ENCODE peak calls at places on chromosomes 7 and 10, in eight cellular contexts. One of them, this sample, is unnamed.

GRCh38 chr10:124056337-124056980 is 36.9 kb downstream of the CHST15 start:
- DNase-seq in GM12865: no peak
- DNase-seq in brain microvascular endothelial cell: no peak
- DNase-seq in MCF 10A: no peak
- DNase-seq in mesothelial cell of epicardium: no peak
- DNase-seq in GM10248: no peak
- DNase-seq in ovary: peak; percentile 40
- DNase-seq in Caco-2: no peak
- DNase-seq in this sample: no peak

GRCh38 chr10:90136731-90137316 is 435.4 kb downstream of the KIF20B start:
- DNase-seq in Caco-2: no peak
- DNase-seq in GM12865: peak; percentile 30
- DNase-seq in mesothelial cell of epicardium: no peak
- DNase-seq in brain microvascular endothelial cell: no peak
- DNase-seq in ovary: no peak
- DNase-seq in GM10248: no peak
- DNase-seq in MCF 10A: peak; percentile 19
- DNase-seq in this sample: no peak

GRCh38 chr10:104844073-104844472 is 203.0 kb downstream of the SORCS3 start:
- DNase-seq in MCF 10A: no peak
- DNase-seq in ovary: no peak
- DNase-seq in brain microvascular endothelial cell: no peak
- DNase-seq in mesothelial cell of epicardium: no peak
- DNase-seq in GM12865: no peak
- DNase-seq in Caco-2: no peak
- DNase-seq in GM10248: no peak
- DNase-seq in this sample: no peak

GRCh38 chr10:3774018-3774813 is 10.8 kb downstream of the KLF6 start:
- DNase-seq in GM10248: no peak
- DNase-seq in Caco-2: no peak
- DNase-seq in brain microvascular endothelial cell: peak; percentile 86
- DNase-seq in MCF 10A: peak; percentile 31
- DNase-seq in mesothelial cell of epicardium: no peak
- DNase-seq in GM12865: no peak
- DNase-seq in ovary: no peak
- DNase-seq in this sample: no peak

GRCh38 chr7:8443871-8444756 is 10.7 kb downstream of the NXPH1 start:
- DNase-seq in MCF 10A: no peak
- DNase-seq in GM10248: no peak
- DNase-seq in ovary: no peak
- DNase-seq in GM12865: no peak
- DNase-seq in brain microvascular endothelial cell: no peak
- DNase-seq in mesothelial cell of epicardium: no peak
- DNase-seq in Caco-2: no peak
- DNase-seq in this sample: peak; percentile 37

GRCh38 chr7:148501707-148502139 is 88.8 kb upstream of the C7orf33 start:
- DNase-seq in ovary: no peak
- DNase-seq in MCF 10A: no peak
- DNase-seq in Caco-2: peak; percentile 61
- DNase-seq in mesothelial cell of epicardium: peak; percentile 45
- DNase-seq in GM12865: peak; percentile 92
- DNase-seq in brain microvascular endothelial cell: no peak
- DNase-seq in GM10248: peak; percentile 40
- DNase-seq in this sample: peak; percentile 38

GRCh38 chr7:14690075-14690474 is 212.5 kb downstream of the DGKB start:
- DNase-seq in GM12865: no peak
- DNase-seq in brain microvascular endothelial cell: no peak
- DNase-seq in mesothelial cell of epicardium: no peak
- DNase-seq in GM10248: no peak
- DNase-seq in ovary: no peak
- DNase-seq in Caco-2: no peak
- DNase-seq in MCF 10A: no peak
- DNase-seq in this sample: no peak

GRCh38 chr10:119549247-119549999 is 6.9 kb upstream of the RGS10 start:
- DNase-seq in MCF 10A: no peak
- DNase-seq in ovary: no peak
- DNase-seq in GM12865: no peak
- DNase-seq in brain microvascular endothelial cell: no peak
- DNase-seq in GM10248: no peak
- DNase-seq in mesothelial cell of epicardium: no peak
- DNase-seq in Caco-2: no peak
- DNase-seq in this sample: no peak

GRCh38 chr7:80499350-80499955 is 12.4 kb downstream of the GNAT3 start:
- DNase-seq in brain microvascular endothelial cell: peak; percentile 97
- DNase-seq in Caco-2: peak; percentile 56
- DNase-seq in ovary: peak; percentile 67
- DNase-seq in MCF 10A: peak; percentile 85
- DNase-seq in mesothelial cell of epicardium: no peak
- DNase-seq in GM12865: no peak
- DNase-seq in GM10248: no peak
- DNase-seq in this sample: peak; percentile 50

GRCh38 chr10:964988-965417 is 23.2 kb upstream of the GTPBP4 start:
- DNase-seq in Caco-2: no peak
- DNase-seq in mesothelial cell of epicardium: no peak
- DNase-seq in GM10248: no peak
- DNase-seq in ovary: no peak
- DNase-seq in GM12865: no peak
- DNase-seq in brain microvascular endothelial cell: no peak
- DNase-seq in MCF 10A: no peak
- DNase-seq in this sample: no peak

GRCh38 chr7:90648107-90648506 is 52.0 kb downstream of the CDK14 start:
- DNase-seq in MCF 10A: no peak
- DNase-seq in brain microvascular endothelial cell: no peak
- DNase-seq in ovary: no peak
- DNase-seq in mesothelial cell of epicardium: no peak
- DNase-seq in Caco-2: no peak
- DNase-seq in GM12865: no peak
- DNase-seq in GM10248: no peak
- DNase-seq in this sample: no peak

GRCh38 chr7:74183653-74184450 is 9.7 kb downstream of the EIF4H start:
- DNase-seq in GM12865: peak; percentile 35
- DNase-seq in MCF 10A: peak; percentile 46
- DNase-seq in Caco-2: no peak
- DNase-seq in ovary: peak; percentile 10
- DNase-seq in mesothelial cell of epicardium: no peak
- DNase-seq in brain microvascular endothelial cell: no peak
- DNase-seq in GM10248: no peak
- DNase-seq in this sample: peak; percentile 43

GRCh38 chr7:159296093-159296681 is 151.5 kb upstream of the VIPR2 start:
- DNase-seq in Caco-2: no peak
- DNase-seq in mesothelial cell of epicardium: no peak
- DNase-seq in GM12865: no peak
- DNase-seq in ovary: no peak
- DNase-seq in brain microvascular endothelial cell: no peak
- DNase-seq in GM10248: no peak
- DNase-seq in MCF 10A: no peak
- DNase-seq in this sample: no peak

GRCh38 chr7:106289848-106290247 is 5.1 kb upstream of the NAMPT start:
- DNase-seq in GM12865: no peak
- DNase-seq in brain microvascular endothelial cell: no peak
- DNase-seq in MCF 10A: no peak
- DNase-seq in Caco-2: no peak
- DNase-seq in ovary: no peak
- DNase-seq in GM10248: no peak
- DNase-seq in mesothelial cell of epicardium: no peak
- DNase-seq in this sample: no peak

GRCh38 chr10:19946791-19947190 is 130.6 kb downstream of the PLXDC2 start:
- DNase-seq in ovary: no peak
- DNase-seq in Caco-2: no peak
- DNase-seq in GM10248: no peak
- DNase-seq in brain microvascular endothelial cell: no peak
- DNase-seq in MCF 10A: no peak
- DNase-seq in GM12865: peak; percentile 37
- DNase-seq in mesothelial cell of epicardium: no peak
- DNase-seq in this sample: no peak

GRCh38 chr7:15561840-15562239 is at the start of gene AGMO:
- DNase-seq in GM12865: no peak
- DNase-seq in MCF 10A: no peak
- DNase-seq in Caco-2: no peak
- DNase-seq in mesothelial cell of epicardium: no peak
- DNase-seq in brain microvascular endothelial cell: peak; percentile 40
- DNase-seq in ovary: peak; percentile 59
- DNase-seq in GM10248: no peak
- DNase-seq in this sample: peak; percentile 87

GRCh38 chr10:1444826-1445225 is 292.5 kb downstream of the ADARB2 start:
- DNase-seq in MCF 10A: no peak
- DNase-seq in GM10248: no peak
- DNase-seq in ovary: no peak
- DNase-seq in brain microvascular endothelial cell: no peak
- DNase-seq in Caco-2: no peak
- DNase-seq in GM12865: no peak
- DNase-seq in mesothelial cell of epicardium: no peak
- DNase-seq in this sample: no peak

GRCh38 chr7:101950450-101951119 is 133.2 kb downstream of the CUX1 start:
- DNase-seq in brain microvascular endothelial cell: peak; percentile 49
- DNase-seq in MCF 10A: peak; percentile 72
- DNase-seq in GM10248: no peak
- DNase-seq in ovary: no peak
- DNase-seq in mesothelial cell of epicardium: no peak
- DNase-seq in Caco-2: no peak
- DNase-seq in GM12865: no peak
- DNase-seq in this sample: no peak

GRCh38 chr10:49325916-49326783 is 27.2 kb downstream of the C10orf71 start:
- DNase-seq in Caco-2: no peak
- DNase-seq in GM12865: no peak
- DNase-seq in GM10248: no peak
- DNase-seq in ovary: no peak
- DNase-seq in mesothelial cell of epicardium: no peak
- DNase-seq in MCF 10A: no peak
- DNase-seq in brain microvascular endothelial cell: no peak
- DNase-seq in this sample: no peak

GRCh38 chr10:72336259-72337038 is 18.3 kb downstream of the DNAJB12 start:
- DNase-seq in Caco-2: no peak
- DNase-seq in GM10248: no peak
- DNase-seq in MCF 10A: peak; percentile 85
- DNase-seq in ovary: peak; percentile 77
- DNase-seq in brain microvascular endothelial cell: no peak
- DNase-seq in GM12865: no peak
- DNase-seq in mesothelial cell of epicardium: no peak
- DNase-seq in this sample: no peak

GRCh38 chr10:72337039-72337629 is 17.6 kb downstream of the DNAJB12 start:
- DNase-seq in brain microvascular endothelial cell: peak; percentile 57
- DNase-seq in Caco-2: no peak
- DNase-seq in ovary: peak; percentile 94
- DNase-seq in mesothelial cell of epicardium: peak; percentile 79
- DNase-seq in GM10248: peak; percentile 68
- DNase-seq in GM12865: peak; percentile 63
- DNase-seq in MCF 10A: peak; percentile 93
- DNase-seq in this sample: peak; percentile 92

GRCh38 chr10:72334832-72335393 is 19.8 kb downstream of the DNAJB12 start:
- DNase-seq in brain microvascular endothelial cell: peak; percentile 96
- DNase-seq in mesothelial cell of epicardium: no peak
- DNase-seq in ovary: peak; percentile 98
- DNase-seq in MCF 10A: peak; percentile 100
- DNase-seq in Caco-2: no peak
- DNase-seq in GM12865: peak; percentile 97
- DNase-seq in GM10248: peak; percentile 77
- DNase-seq in this sample: peak; percentile 92

GRCh38 chr10:72334196-72334831 is 20.4 kb downstream of the DNAJB12 start:
- DNase-seq in ovary: peak; percentile 89
- DNase-seq in GM10248: no peak
- DNase-seq in GM12865: no peak
- DNase-seq in brain microvascular endothelial cell: peak; percentile 89
- DNase-seq in mesothelial cell of epicardium: peak; percentile 67
- DNase-seq in MCF 10A: peak; percentile 48
- DNase-seq in Caco-2: no peak
- DNase-seq in this sample: no peak

GRCh38 chr10:72335394-72336258 is 19.1 kb downstream of the DNAJB12 start:
- DNase-seq in MCF 10A: peak; percentile 90
- DNase-seq in GM10248: peak; percentile 68
- DNase-seq in Caco-2: no peak
- DNase-seq in ovary: peak; percentile 86
- DNase-seq in mesothelial cell of epicardium: no peak
- DNase-seq in GM12865: peak; percentile 90
- DNase-seq in brain microvascular endothelial cell: peak; percentile 68
- DNase-seq in this sample: peak; percentile 57
- TF ChIP-seq CTCF in MCF 10A: no peak
- TF ChIP-seq CTCF in GM10248: peak; percentile 14
- TF ChIP-seq CTCF in Caco-2: no peak
- TF ChIP-seq CTCF in ovary: peak; percentile 29
- TF ChIP-seq CTCF in mesothelial cell of epicardium: no peak
- TF ChIP-seq CTCF in GM12865: peak; percentile 13
- TF ChIP-seq CTCF in brain microvascular endothelial cell: peak; percentile 36
- TF ChIP-seq CTCF in this sample: peak; percentile 4

GRCh38 chr10:93745411-93746065 is 12.2 kb upstream of the LGI1 start:
- DNase-seq in GM12865: peak; percentile 12
- DNase-seq in ovary: no peak
- DNase-seq in GM10248: no peak
- DNase-seq in MCF 10A: peak; percentile 27
- DNase-seq in mesothelial cell of epicardium: no peak
- DNase-seq in brain microvascular endothelial cell: no peak
- DNase-seq in Caco-2: no peak
- DNase-seq in this sample: no peak
- TF ChIP-seq CTCF in GM12865: peak; percentile 25
- TF ChIP-seq CTCF in ovary: no peak
- TF ChIP-seq CTCF in GM10248: no peak
- TF ChIP-seq CTCF in MCF 10A: peak; percentile 9
- TF ChIP-seq CTCF in mesothelial cell of epicardium: no peak
- TF ChIP-seq CTCF in brain microvascular endothelial cell: peak; percentile 69
- TF ChIP-seq CTCF in Caco-2: peak; percentile 50
- TF ChIP-seq CTCF in this sample: no peak

GRCh38 chr10:102392306-102392705 is 3.2 kb upstream of the NFKB2 start:
- DNase-seq in MCF 10A: no peak
- DNase-seq in GM12865: no peak
- DNase-seq in ovary: no peak
- DNase-seq in mesothelial cell of epicardium: no peak
- DNase-seq in GM10248: no peak
- DNase-seq in brain microvascular endothelial cell: no peak
- DNase-seq in Caco-2: no peak
- DNase-seq in this sample: no peak

GRCh38 chr10:102393411-102394078 is 2.0 kb upstream of the NFKB2 start:
- DNase-seq in MCF 10A: no peak
- DNase-seq in Caco-2: no peak
- DNase-seq in GM10248: no peak
- DNase-seq in brain microvascular endothelial cell: peak; percentile 13
- DNase-seq in ovary: peak; percentile 48
- DNase-seq in GM12865: no peak
- DNase-seq in mesothelial cell of epicardium: no peak
- DNase-seq in this sample: no peak

GRCh38 chr10:102394801-102395676 is 466 bp upstream of the NFKB2 start:
- DNase-seq in mesothelial cell of epicardium: peak; percentile 93
- DNase-seq in GM10248: peak; percentile 93
- DNase-seq in ovary: peak; percentile 94
- DNase-seq in Caco-2: peak; percentile 87
- DNase-seq in MCF 10A: peak; percentile 90
- DNase-seq in brain microvascular endothelial cell: peak; percentile 79
- DNase-seq in GM12865: peak; percentile 93
- DNase-seq in this sample: peak; percentile 88

GRCh38 chr10:102395677-102396197 is at the start of gene NFKB2:
- DNase-seq in GM12865: no peak
- DNase-seq in GM10248: no peak
- DNase-seq in ovary: no peak
- DNase-seq in Caco-2: no peak
- DNase-seq in MCF 10A: peak; percentile 51
- DNase-seq in mesothelial cell of epicardium: no peak
- DNase-seq in brain microvascular endothelial cell: no peak
- DNase-seq in this sample: no peak

GRCh38 chr10:102394079-102394800 is 1.3 kb upstream of the NFKB2 start:
- DNase-seq in GM10248: peak; percentile 98
- DNase-seq in GM12865: peak; percentile 98
- DNase-seq in Caco-2: peak; percentile 95
- DNase-seq in mesothelial cell of epicardium: peak; percentile 96
- DNase-seq in MCF 10A: peak; percentile 96
- DNase-seq in ovary: peak; percentile 95
- DNase-seq in brain microvascular endothelial cell: peak; percentile 92
- DNase-seq in this sample: peak; percentile 94
- TF ChIP-seq CTCF in GM10248: no peak
- TF ChIP-seq CTCF in GM12865: peak; percentile 88
- TF ChIP-seq CTCF in Caco-2: no peak
- TF ChIP-seq CTCF in mesothelial cell of epicardium: peak; percentile 90
- TF ChIP-seq CTCF in MCF 10A: no peak
- TF ChIP-seq CTCF in ovary: peak; percentile 99
- TF ChIP-seq CTCF in brain microvascular endothelial cell: no peak
- TF ChIP-seq CTCF in this sample: peak; percentile 23

GRCh38 chr10:97292097-97292861 is at the start of gene ARHGAP19:
- DNase-seq in Caco-2: peak; percentile 98
- DNase-seq in ovary: peak; percentile 93
- DNase-seq in mesothelial cell of epicardium: peak; percentile 90
- DNase-seq in brain microvascular endothelial cell: peak; percentile 99
- DNase-seq in GM10248: peak; percentile 95
- DNase-seq in MCF 10A: peak; percentile 99
- DNase-seq in GM12865: peak; percentile 98
- DNase-seq in this sample: peak; percentile 90
- TF ChIP-seq CTCF in Caco-2: peak; percentile 42
- TF ChIP-seq CTCF in ovary: no peak
- TF ChIP-seq CTCF in mesothelial cell of epicardium: no peak
- TF ChIP-seq CTCF in brain microvascular endothelial cell: peak; percentile 35
- TF ChIP-seq CTCF in GM10248: no peak
- TF ChIP-seq CTCF in MCF 10A: no peak
- TF ChIP-seq CTCF in GM12865: no peak
- TF ChIP-seq CTCF in this sample: no peak

This sample was measured in Calu3.